ENCODE peak calls at places on chromosomes 3 and 15, in five cellular contexts. S, V, F, M and D are unnamed samples.

GRCh38 chr15:99385865-99386264 is 134.6 kb downstream of the LRRC28 start:
- DNase-seq in V (no peak), F (no peak), M (no peak), S (peak), D (peak)

GRCh38 chr3:164222200-164222599 is 856.1 kb downstream of the SI start:
- DNase-seq in V (no peak), F (no peak), S (no peak), M (no peak), D (no peak)

GRCh38 chr3:14531856-14532395 is 8.2 kb downstream of the GRIP2 start:
- DNase-seq in V (no peak), M (no peak), F (no peak), S (no peak), D (no peak)

GRCh38 chr15:88450125-88450798 is 16.9 kb downstream of the MRPL46 start:
- DNase-seq in V (peak), M (peak), S (peak), F (peak), D (peak)

GRCh38 chr3:14370719-14371572 is 31.5 kb upstream of the SLC6A6 start:
- DNase-seq in M (no peak), V (no peak), F (no peak), S (no peak), D (no peak)

GRCh38 chr3:13133011-13133410 is 59.8 kb upstream of the IQSEC1 start:
- DNase-seq in M (no peak), V (no peak), S (no peak), F (no peak), D (no peak)

GRCh38 chr3:155377861-155378260 is 84.4 kb upstream of the STRIT1 start:
- DNase-seq in V (no peak), F (no peak), M (no peak), S (no peak), D (no peak)

GRCh38 chr3:193996641-193997089 is 139.3 kb upstream of the HES1 start:
- DNase-seq in V (peak), F (no peak), S (no peak), M (no peak), D (no peak)

GRCh38 chr3:41711656-41712055 is 250.2 kb downstream of the ULK4 start:
- DNase-seq in V (peak), S (no peak), M (no peak), F (no peak), D (no peak)

GRCh38 chr15:90286678-90287077 is 21.2 kb downstream of the NGRN start:
- DNase-seq in S (no peak), F (no peak), V (peak), M (peak), D (no peak)